ENCODE peak calls at places on chromosome 21, in four cellular contexts. P is amygdala; G is NCI-H1694; O is stimulated activated CD4-positive, alpha-beta T cell treated with anti-CD3 and anti-CD28 coated beads, Interleukin-4, amount 100 ng/mL, for 1 hour. E is an unnamed sample.

GRCh38 chr21:25457411-25457810 is 149.9 kb downstream of the MRPL39 start:
- DNase-seq in P (no peak), G (no peak), O (no peak), E (no peak)

GRCh38 chr21:35925497-35925896 is 134.8 kb downstream of the SETD4 start:
- DNase-seq in P (no peak), G (no peak), O (no peak), E (no peak)

GRCh38 chr21:16069713-16070112 is 339.9 kb downstream of the USP25 start:
- DNase-seq in P (no peak), G (no peak), O (no peak), E (no peak)

GRCh38 chr21:32795376-32795775 is 23.8 kb upstream of the PAXBP1 start:
- DNase-seq in P (no peak), G (no peak), O (no peak), E (no peak)

GRCh38 chr21:41943468-41944250 is 10.2 kb downstream of the C2CD2 start:
- DNase-seq in P (peak), G (no peak), O (no peak), E (no peak)

GRCh38 chr21:29557200-29557599 is 258.5 kb downstream of the BACH1 start:
- DNase-seq in P (no peak), G (no peak), O (no peak), E (no peak)

GRCh38 chr21:17002628-17003027 is 510.2 kb upstream of the CXADR start:
- DNase-seq in P (no peak), G (no peak), O (no peak), E (no peak)

GRCh38 chr21:31798842-31799691 is 67.1 kb upstream of the SCAF4 start:
- DNase-seq in P (no peak), G (no peak), O (no peak), E (peak)

GRCh38 chr21:33362044-33362555 is 37.3 kb downstream of the IFNAR1 start:
- DNase-seq in P (no peak), G (no peak), O (peak), E (peak)

GRCh38 chr21:33687634-33688033 is 45.3 kb downstream of the ITSN1 start:
- DNase-seq in P (no peak), G (no peak), O (no peak), E (no peak)

GRCh38 chr21:28617300-28617699 is 375.4 kb downstream of the LTN1 start:
- DNase-seq in P (no peak), G (no peak), O (no peak), E (no peak)

GRCh38 chr21:32297449-32297848 is 1.2 kb upstream of the MRAP start:
- DNase-seq in P (no peak), G (no peak), O (no peak), E (no peak)

GRCh38 chr21:38671716-38672115 is 134.0 kb upstream of the ETS2 start:
- DNase-seq in P (no peak), G (no peak), O (no peak), E (no peak)

GRCh38 chr21:45417951-45418300 is 13.0 kb downstream of the COL18A1 start:
- DNase-seq in P (no peak), G (no peak), O (no peak), E (no peak)

GRCh38 chr21:16587141-16587570 is 857.4 kb downstream of the USP25 start:
- DNase-seq in P (peak), G (no peak), O (no peak), E (no peak)

GRCh38 chr21:27057997-27058396 is 91.1 kb upstream of the ADAMTS5 start:
- DNase-seq in P (no peak), G (no peak), O (no peak), E (no peak)

GRCh38 chr21:36504067-36505058 is 24.4 kb upstream of the CLDN14 start:
- DNase-seq in P (peak), G (peak), O (no peak), E (peak)

GRCh38 chr21:45988366-45989347 is 7.1 kb downstream of the COL6A1 start:
- DNase-seq in P (no peak), G (no peak), O (no peak), E (no peak)

GRCh38 chr21:44497641-44498243 is 42.3 kb downstream of the KRTAP10-1 start:
- DNase-seq in P (no peak), G (no peak), O (no peak), E (peak)

GRCh38 chr21:44869860-44870747 is 3.4 kb downstream of the PTTG1IP start:
- DNase-seq in P (no peak), G (no peak), O (no peak), E (no peak)

GRCh38 chr21:20998456-20998789 is 214 bp downstream of the NCAM2 start:
- DNase-seq in P (no peak), G (no peak), O (no peak), E (no peak)

GRCh38 chr21:42315296-42315891 is at the start of gene TFF3:
- DNase-seq in P (no peak), G (peak), O (no peak), E (peak)

GRCh38 chr21:35924714-35925301 is 135.5 kb downstream of the SETD4 start:
- DNase-seq in P (no peak), G (no peak), O (no peak), E (no peak)

GRCh38 chr21:42145569-42146250 is 73.2 kb upstream of the ABCG1 start:
- DNase-seq in P (peak), G (peak), O (peak), E (peak)

GRCh38 chr21:33013618-33014017 is 12.1 kb upstream of the OLIG2 start:
- DNase-seq in P (no peak), G (no peak), O (no peak), E (no peak)

GRCh38 chr21:33383056-33383888 is 19.9 kb upstream of the IFNGR2 start:
- DNase-seq in P (no peak), G (no peak), O (peak), E (no peak)

GRCh38 chr21:25458484-25458883 is 148.8 kb downstream of the MRPL39 start:
- DNase-seq in P (no peak), G (no peak), O (no peak), E (no peak)

GRCh38 chr21:27475363-27475955 is 508.6 kb upstream of the ADAMTS5 start:
- DNase-seq in P (no peak), G (no peak), O (no peak), E (no peak)

GRCh38 chr21:35163381-35163780 is 114.3 kb upstream of the RUNX1 start:
- DNase-seq in P (no peak), G (no peak), O (no peak), E (no peak)

GRCh38 chr21:40054403-40054802 is 187.2 kb downstream of the PCP4 start:
- DNase-seq in P (no peak), G (peak), O (no peak), E (peak)

GRCh38 chr21:44013380-44014088 is 1.4 kb downstream of the TRAPPC10 start:
- DNase-seq in P (no peak), G (no peak), O (peak), E (no peak)

GRCh38 chr21:42846221-42846620 is 33.1 kb downstream of the WDR4 start:
- DNase-seq in P (no peak), G (no peak), O (no peak), E (no peak)

GRCh38 chr21:26490771-26491170 is 82.3 kb downstream of the CYYR1 start:
- DNase-seq in P (no peak), G (no peak), O (no peak), E (no peak)

GRCh38 chr21:44524412-44525371 is 15.3 kb downstream of the KRTAP10-1 start:
- DNase-seq in P (no peak), G (no peak), O (no peak), E (no peak)

GRCh38 chr21:20999567-21000169 is 1.5 kb downstream of the NCAM2 start:
- DNase-seq in P (peak), G (peak), O (peak), E (peak)

GRCh38 chr21:45327458-45328197 is 39.9 kb upstream of the POFUT2 start:
- DNase-seq in P (no peak), G (no peak), O (no peak), E (no peak)

GRCh38 chr21:15614757-15615156 is 115.0 kb upstream of the USP25 start:
- DNase-seq in P (no peak), G (no peak), O (no peak), E (no peak)

GRCh38 chr21:42412636-42412933 is 8.9 kb downstream of the UBASH3A start:
- DNase-seq in P (no peak), G (no peak), O (no peak), E (no peak)

GRCh38 chr21:31248598-31248997 is 95.5 kb downstream of the TIAM1 start:
- DNase-seq in P (no peak), G (no peak), O (no peak), E (no peak)